ENCODE peak calls at places on chromosomes 12 and 14, in five cellular contexts. N is left cardiac atrium; W is RPMI8226; M is stimulated activated CD8-positive, alpha-beta memory T cell treated with anti-CD3 and anti-CD28 coated beads, Interleukin-12 subunit alpha, Interleukin-12 subunit beta, amount 100 ng/mL, for 4 hours; G is substantia nigra. I is an unnamed sample.

GRCh38 chr14:42779024-42779423 is 1172.3 kb downstream of the LRFN5 start:
- DNase-seq in M (no peak), W (peak), N (no peak), G (no peak), I (no peak)

GRCh38 chr14:101223561-101224162 is 320.1 kb upstream of the RTL1 start:
- DNase-seq in W (no peak), M (no peak), N (no peak), G (no peak), I (no peak)

GRCh38 chr12:97960741-97961608 is 498.4 kb downstream of the RMST start:
- DNase-seq in G (no peak), W (peak), M (no peak), N (no peak), I (peak)

GRCh38 chr12:18567787-18568186 is 170.0 kb downstream of the PLCZ1 start:
- DNase-seq in W (no peak), G (no peak), M (no peak), N (no peak), I (no peak)

GRCh38 chr12:125999643-126000042 is 934.4 kb downstream of the AACS start:
- DNase-seq in G (no peak), W (no peak), N (no peak), M (no peak), I (no peak)

GRCh38 chr14:34087556-34087955 is 136.7 kb upstream of the EGLN3 start:
- DNase-seq in M (no peak), G (no peak), W (no peak), N (no peak), I (no peak)

GRCh38 chr12:32896438-32897275 is at the start of gene PKP2:
- DNase-seq in W (peak), N (peak), M (peak), G (no peak), I (peak)

GRCh38 chr12:131929530-131930456 is 717 bp downstream of the PUS1 start:
- DNase-seq in N (no peak), M (peak), W (peak), G (no peak), I (peak)

GRCh38 chr12:19867151-19867550 is 427.9 kb downstream of the AEBP2 start:
- DNase-seq in N (no peak), M (no peak), W (no peak), G (no peak), I (no peak)

GRCh38 chr12:112537710-112538396 is 119.1 kb downstream of the PTPN11 start:
- DNase-seq in N (no peak), W (peak), M (no peak), G (no peak), I (peak)

GRCh38 chr12:95258803-95259202 is 41.2 kb downstream of the VEZT start:
- DNase-seq in N (no peak), M (no peak), G (no peak), W (no peak), I (no peak)

GRCh38 chr12:26233620-26234019 is 38.2 kb downstream of the SSPN start:
- DNase-seq in W (no peak), M (no peak), G (no peak), N (no peak), I (no peak)

GRCh38 chr12:71710276-71711125 is 24.6 kb downstream of the TMEM19 start:
- DNase-seq in W (no peak), M (no peak), N (no peak), G (no peak), I (no peak)

GRCh38 chr14:83294941-83295340 is 1761.3 kb upstream of the SEL1L start:
- DNase-seq in N (no peak), G (no peak), W (no peak), M (no peak), I (no peak)

GRCh38 chr14:66918527-66918926 is 270.7 kb upstream of the GARIN2 start:
- DNase-seq in N (no peak), M (no peak), G (no peak), W (no peak), I (no peak)

I was measured in WTC11.